ENCODE peak calls at places on chromosomes 13 and 19, in nine cellular contexts. S is testis, K is breast epithelium, G is A673, U is PC-9, O is mucosa of descending colon, N is osteoblast, B is left lung, M is PC-3. T is an unnamed sample.

GRCh38 chr19:38971672-38972071 is 3.9 kb downstream of the FBXO17 start:
- DNase-seq in S (no peak), K (no peak), G (no peak), U (no peak), O (no peak), N (no peak), B (no peak), M (peak; percentile 3), T (no peak)

GRCh38 chr19:29672933-29673336 is 7.7 kb downstream of the PLEKHF1 start:
- DNase-seq in S (no peak), K (peak; percentile 46), G (no peak), U (no peak), O (peak; percentile 61), N (peak; percentile 42), B (peak; percentile 34), M (no peak), T (no peak)

GRCh38 chr13:95300625-95301134 is 571 bp downstream of the ABCC4 start:
- DNase-seq in S (peak; percentile 62), K (no peak), G (peak; percentile 78), U (peak; percentile 54), O (peak; percentile 70), N (peak; percentile 90), B (peak; percentile 85), M (peak; percentile 42), T (peak; percentile 73)

GRCh38 chr19:49408816-49409440 is 14.3 kb downstream of the PTH2 start:
- DNase-seq in S (no peak), K (no peak), G (no peak), U (no peak), O (no peak), N (peak; percentile 63), B (no peak), M (no peak), T (peak; percentile 37)

GRCh38 chr19:48739835-48740704 is at the start of gene RASIP1:
- DNase-seq in S (no peak), K (no peak), G (no peak), U (no peak), O (no peak), N (peak; percentile 87), B (peak; percentile 76), M (no peak), T (no peak)

GRCh38 chr13:53137777-53138176 is 109.2 kb downstream of the OLFM4 start:
- DNase-seq in S (no peak), K (no peak), G (peak; percentile 22), U (no peak), O (no peak), N (no peak), B (no peak), M (peak; percentile 4), T (no peak)

GRCh38 chr13:114100446-114101320 is 31.7 kb downstream of the RASA3 start:
- DNase-seq in S (no peak), K (peak; percentile 57), G (no peak), U (no peak), O (peak; percentile 29), N (peak; percentile 93), B (peak; percentile 75), M (no peak), T (peak; percentile 38)

GRCh38 chr13:91817250-91817649 is 418.8 kb downstream of the GPC5 start:
- DNase-seq in S (no peak), K (no peak), G (peak; percentile 65), U (no peak), O (no peak), N (no peak), B (no peak), M (peak; percentile 44), T (no peak)

GRCh38 chr13:101489635-101490034 is 37.2 kb downstream of the ITGBL1 start:
- DNase-seq in S (no peak), K (no peak), G (no peak), U (no peak), O (no peak), N (no peak), B (no peak), M (peak; percentile 76), T (no peak)

GRCh38 chr19:7673995-7674667 is 2.8 kb upstream of the MCEMP1 start:
- DNase-seq in S (peak; percentile 80), K (no peak), G (peak; percentile 86), U (peak; percentile 33), O (peak; percentile 80), N (peak; percentile 96), B (peak; percentile 91), M (peak; percentile 87), T (no peak)

GRCh38 chr19:1278074-1278473 is 2.7 kb downstream of the FAM174C start:
- DNase-seq in S (no peak), K (no peak), G (no peak), U (no peak), O (peak; percentile 50), N (no peak), B (no peak), M (no peak), T (no peak)

GRCh38 chr19:33431986-33432385 is 58.5 kb downstream of the CEBPG start:
- DNase-seq in S (no peak), K (peak; percentile 24), G (no peak), U (no peak), O (peak; percentile 3), N (peak; percentile 66), B (peak; percentile 16), M (no peak), T (no peak)

GRCh38 chr13:36858285-36858684 is 39.3 kb downstream of the RFXAP start:
- DNase-seq in S (no peak), K (no peak), G (peak; percentile 83), U (no peak), O (no peak), N (peak; percentile 55), B (no peak), M (peak; percentile 73), T (no peak)

GRCh38 chr13:110509971-110510786 is 51.3 kb downstream of the RAB20 start:
- DNase-seq in S (peak; percentile 54), K (no peak), G (no peak), U (no peak), O (no peak), N (peak; percentile 60), B (no peak), M (no peak), T (no peak)

GRCh38 chr13:67652887-67653286 is 422.8 kb upstream of the PCDH9 start:
- DNase-seq in S (no peak), K (no peak), G (no peak), U (no peak), O (no peak), N (no peak), B (no peak), M (no peak), T (no peak)

GRCh38 chr13:67650471-67650870 is 420.3 kb upstream of the PCDH9 start:
- DNase-seq in S (no peak), K (no peak), G (no peak), U (no peak), O (no peak), N (no peak), B (no peak), M (no peak), T (no peak)

DNA sequence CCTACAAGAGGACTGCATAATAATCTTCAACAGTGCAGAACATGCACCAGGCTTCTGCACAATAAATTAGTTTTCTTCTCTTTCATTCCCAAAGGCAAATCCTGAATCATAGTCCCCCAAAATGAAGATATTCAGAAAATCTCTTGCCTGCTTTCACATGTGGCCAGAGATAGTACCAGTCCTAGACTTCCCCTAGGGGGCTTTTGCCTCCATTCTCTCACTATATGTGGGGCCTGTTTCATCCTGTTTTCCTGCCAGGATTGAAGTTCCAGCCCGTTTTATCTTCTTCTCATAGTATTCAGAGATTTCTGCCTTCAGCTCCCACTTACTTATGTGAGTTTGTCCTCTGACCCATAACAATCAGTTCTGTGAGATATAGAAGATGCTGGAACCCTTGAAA is 421.8 kb upstream of the PCDH9 start:
- DNase-seq in S (no peak), K (no peak), G (no peak), U (no peak), O (no peak), N (no peak), B (no peak), M (no peak), T (no peak)
- H3K4me3 ChIP-seq in S (no peak overlapping the region), K (no peak overlapping the region), G (no peak overlapping the region), U (no peak overlapping the region), O (no peak overlapping the region), N (no peak overlapping the region), B (no peak overlapping the region), M (no peak overlapping the region), T (no peak overlapping the region)

DNA sequence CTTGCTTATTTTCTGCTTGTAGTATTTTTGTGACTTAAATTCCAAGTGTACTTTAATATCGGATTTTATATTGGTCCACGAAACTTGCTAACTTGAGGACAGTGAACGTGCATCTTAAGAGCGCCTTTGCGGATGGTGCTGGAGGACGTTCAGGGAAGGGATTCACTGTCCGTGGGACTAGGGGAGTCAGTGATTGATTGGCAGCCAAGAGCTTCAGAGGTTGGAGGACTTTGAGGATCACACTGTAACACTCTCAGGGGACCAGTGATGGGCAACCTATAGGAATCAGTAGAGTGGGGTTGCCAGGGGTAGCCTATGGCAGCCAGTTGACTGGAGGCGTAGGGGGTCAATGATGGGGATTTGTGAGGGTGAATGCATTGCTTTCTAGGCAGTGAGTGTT is 516 bp downstream of the ZNF175 start:
- DNase-seq in S (no peak), K (no peak), G (peak; percentile 9), U (no peak), O (no peak), N (no peak), B (no peak), M (peak; percentile 9), T (no peak)
- H3K4me3 ChIP-seq in S (peak overlapping the region; percentile 78), K (peak overlapping the region; percentile 79), G (peak overlapping the region; percentile 70), U (peak overlapping the region; percentile 74), O (peak overlapping the region; percentile 21), N (peak overlapping the region; percentile 76), B (peak overlapping the region; percentile 63), M (peak overlapping the region; percentile 81), T (peak overlapping the region; percentile 48)

DNA sequence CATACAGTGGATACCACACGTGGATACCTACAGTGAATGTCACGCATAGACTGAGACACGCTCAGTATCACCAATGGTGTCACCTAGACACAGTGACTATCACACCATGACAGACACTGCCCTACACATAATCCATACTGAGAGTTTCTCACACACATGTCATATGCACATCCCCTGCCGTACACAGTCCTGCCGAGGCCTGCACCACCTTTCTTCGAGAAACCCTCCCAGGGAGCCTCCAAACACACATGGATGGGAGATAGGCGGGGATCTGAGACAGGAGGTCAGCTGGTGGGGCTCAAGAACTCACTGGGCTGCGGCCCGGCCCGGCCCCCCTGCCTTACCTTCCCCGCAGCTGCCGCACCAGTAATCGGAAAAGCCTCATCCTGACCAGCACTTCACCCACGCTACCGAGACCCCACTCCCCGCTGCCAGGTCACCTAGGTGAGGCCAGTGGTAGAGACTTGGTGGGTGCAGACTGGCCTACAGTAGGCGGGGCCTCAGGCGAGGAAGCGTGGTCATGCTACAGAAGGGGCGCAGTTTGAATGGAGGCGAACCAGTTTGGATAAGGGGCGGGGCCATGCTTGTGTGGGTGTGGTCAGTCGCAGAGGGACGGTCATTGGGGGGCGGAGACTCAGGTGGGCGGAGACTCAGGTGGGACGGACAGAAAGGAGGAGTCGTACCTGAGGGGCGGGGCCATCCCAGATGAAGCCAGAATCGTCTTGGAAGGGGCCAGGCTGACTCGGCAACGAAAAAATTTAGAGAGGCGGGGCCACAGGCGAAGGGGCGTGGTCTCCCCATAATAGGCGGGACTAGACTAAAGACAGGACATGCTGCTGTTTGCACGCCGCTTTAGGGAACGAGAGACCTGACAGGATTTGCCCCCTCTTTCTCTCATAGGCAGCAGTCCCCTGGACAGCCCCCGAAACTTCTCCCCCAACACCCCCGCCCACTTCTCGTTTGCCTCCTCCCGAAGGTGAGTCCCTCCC is 2.1 kb downstream of the MAST1 start:
- DNase-seq in S (peak; percentile 82), K (no peak), G (peak; percentile 91), U (peak; percentile 97), O (peak; percentile 87), N (peak; percentile 94), B (peak; percentile 86), M (peak; percentile 93), T (peak; percentile 94)
- H3K4me3 ChIP-seq in S (peak overlapping the region; percentile 15), K (peak overlapping the region; percentile 24), G (peak overlapping the region; percentile 29), U (peak overlapping the region; percentile 49), O (no peak overlapping the region), N (peak overlapping the region; percentile 60), B (peak overlapping the region; percentile 4), M (no peak overlapping the region), T (peak overlapping the region; percentile 34)

GRCh38 chr19:12647490-12648071 is 19.0 kb downstream of the MAN2B1 start:
- DNase-seq in S (peak; percentile 69), K (peak; percentile 68), G (peak; percentile 60), U (no peak), O (peak; percentile 90), N (peak; percentile 92), B (peak; percentile 92), M (no peak), T (no peak)
- H3K4me3 ChIP-seq in S (peak overlapping the region; percentile 26), K (peak overlapping the region; percentile 44), G (peak overlapping the region; percentile 28), U (no peak overlapping the region), O (no peak overlapping the region), N (peak overlapping the region; percentile 56), B (peak overlapping the region; percentile 34), M (no peak overlapping the region), T (peak overlapping the region; percentile 35)

T was measured in RWPE2.